ENCODE peak calls at places on chromosomes 13 and 19, in four cellular contexts. Z, E, T and Y are unnamed samples.

GRCh38 chr13:93249259-93249917 is 22.8 kb downstream of the GPC6 start:
- DNase-seq in Z (peak; percentile 85), E (no peak), T (no peak), Y (no peak)

GRCh38 chr19:48818234-48818823 is 7.5 kb upstream of the BCAT2 start:
- DNase-seq in Z (no peak), E (no peak), T (no peak), Y (peak; percentile 14)

GRCh38 chr19:4414800-4415251 is 12.4 kb downstream of the CHAF1A start:
- DNase-seq in Z (peak; percentile 62), E (no peak), T (no peak), Y (no peak)

GRCh38 chr19:49637865-49638350 is 2.0 kb downstream of the RRAS start:
- DNase-seq in Z (peak; percentile 77), E (peak; percentile 87), T (no peak), Y (no peak)

GRCh38 chr19:50549927-50550593 is 18.2 kb downstream of the LRRC4B start:
- DNase-seq in Z (no peak), E (no peak), T (no peak), Y (no peak)

GRCh38 chr13:37476874-37477273 is 121.7 kb downstream of the POSTN start:
- DNase-seq in Z (peak; percentile 44), E (no peak), T (no peak), Y (no peak)

GRCh38 chr19:47032171-47032811 is 12.7 kb downstream of the NPAS1 start:
- DNase-seq in Z (no peak), E (peak; percentile 88), T (no peak), Y (peak; percentile 66)

GRCh38 chr19:35124098-35125060 is 8.8 kb downstream of the FXYD3 start:
- DNase-seq in Z (peak; percentile 71), E (peak; percentile 100), T (peak; percentile 85), Y (peak; percentile 93)

GRCh38 chr19:398719-399118 is 10.2 kb downstream of the C2CD4C start:
- DNase-seq in Z (no peak), E (no peak), T (no peak), Y (no peak)

GRCh38 chr13:111429064-111429558 is 108.7 kb downstream of the TEX29 start:
- DNase-seq in Z (peak; percentile 1), E (peak; percentile 48), T (no peak), Y (peak; percentile 2)

GRCh38 chr13:50762969-50763568 is 80.4 kb downstream of the DLEU7 start:
- DNase-seq in Z (no peak), E (no peak), T (no peak), Y (no peak)

GRCh38 chr13:46728777-46729176 is 68.2 kb downstream of the ESD start:
- DNase-seq in Z (peak; percentile 9), E (peak; percentile 1), T (no peak), Y (no peak)

GRCh38 chr13:95588721-95589120 is 36.2 kb downstream of the CLDN10 start:
- DNase-seq in Z (peak; percentile 66), E (no peak), T (no peak), Y (no peak)

GRCh38 chr13:30421093-30422055 is 919 bp upstream of the UBE2L5 start:
- DNase-seq in Z (peak; percentile 84), E (peak; percentile 36), T (peak; percentile 57), Y (peak; percentile 56)

GRCh38 chr19:49524812-49525455 is 2.9 kb upstream of the RCN3 start:
- DNase-seq in Z (no peak), E (no peak), T (no peak), Y (no peak)

GRCh38 chr13:98199480-98199879 is 22.4 kb upstream of the RNF113B start:
- DNase-seq in Z (no peak), E (no peak), T (no peak), Y (no peak)

GRCh38 chr13:58134525-58134924 is 503.0 kb downstream of the PCDH17 start:
- DNase-seq in Z (no peak), E (no peak), T (no peak), Y (no peak)

GRCh38 chr13:99356216-99357089 is 49.3 kb upstream of the GPR183 start:
- DNase-seq in Z (peak; percentile 86), E (no peak), T (no peak), Y (no peak)